ENCODE peak calls at places on chromosomes 16 and 17, in six cellular contexts. X, Q, T, P, H and W are unnamed samples.

GRCh38 chr16:17776888-17777287 is 306.1 kb upstream of the XYLT1 start:
- DNase-seq in T (no peak), Q (no peak), P (no peak), X (no peak), H (no peak), W (no peak)

GRCh38 chr16:13307255-13307654 is 405.9 kb downstream of the SHISA9 start:
- DNase-seq in P (peak), H (no peak), X (no peak), T (no peak), Q (peak), W (no peak)

GRCh38 chr17:15169676-15170075 is 95.5 kb downstream of the PMP22 start:
- DNase-seq in T (peak), P (no peak), H (no peak), Q (peak), X (no peak), W (no peak)

GRCh38 chr16:89409161-89409711 is 81.1 kb downstream of the ANKRD11 start:
- DNase-seq in Q (peak), X (no peak), T (peak), P (peak), H (no peak), W (no peak)

GRCh38 chr17:73957564-73957963 is 245.9 kb upstream of the RPL38 start:
- DNase-seq in Q (no peak), X (no peak), T (no peak), H (no peak), P (no peak), W (no peak)

GRCh38 chr16:50202926-50203624 is 50.0 kb downstream of the TENT4B start:
- DNase-seq in Q (peak), H (no peak), X (no peak), T (peak), P (peak), W (no peak)

GRCh38 chr16:75550211-75550662 is 5.8 kb downstream of the TMEM231 start:
- DNase-seq in T (peak), X (peak), Q (peak), H (no peak), P (peak), W (no peak)

GRCh38 chr16:2085669-2086068 is 37.9 kb downstream of the TSC2 start:
- DNase-seq in Q (no peak), P (no peak), T (no peak), X (no peak), H (no peak), W (no peak)

GRCh38 chr17:45308016-45308365 is 8.8 kb downstream of the MAP3K14 start:
- DNase-seq in Q (no peak), P (peak), H (no peak), X (no peak), T (no peak), W (no peak)

GRCh38 chr16:378821-379182 is 3.0 kb downstream of the PGAP6 start:
- DNase-seq in H (no peak), Q (no peak), X (no peak), T (no peak), P (no peak), W (no peak)

GRCh38 chr16:81513204-81514040 is 68.8 kb downstream of the CMIP start:
- DNase-seq in T (no peak), Q (peak), P (peak), H (peak), X (peak), W (no peak)

GRCh38 chr17:42072323-42073187 is 22.2 kb upstream of the C17orf113 start:
- DNase-seq in T (no peak), X (no peak), H (peak), Q (no peak), P (peak), W (no peak)

GRCh38 chr16:71895679-71896385 is 501 bp downstream of the IST1 start:
- DNase-seq in T (peak), P (peak), X (no peak), H (no peak), Q (peak), W (peak)

GRCh38 chr16:180101-180920 is at the start of gene HBQ1:
- DNase-seq in H (peak), Q (peak), T (no peak), X (peak), P (peak), W (peak)

GRCh38 chr16:11256657-11257130 is 690 bp upstream of the SOCS1 start:
- DNase-seq in T (peak), P (peak), X (peak), H (no peak), Q (peak), W (peak)

DNA sequence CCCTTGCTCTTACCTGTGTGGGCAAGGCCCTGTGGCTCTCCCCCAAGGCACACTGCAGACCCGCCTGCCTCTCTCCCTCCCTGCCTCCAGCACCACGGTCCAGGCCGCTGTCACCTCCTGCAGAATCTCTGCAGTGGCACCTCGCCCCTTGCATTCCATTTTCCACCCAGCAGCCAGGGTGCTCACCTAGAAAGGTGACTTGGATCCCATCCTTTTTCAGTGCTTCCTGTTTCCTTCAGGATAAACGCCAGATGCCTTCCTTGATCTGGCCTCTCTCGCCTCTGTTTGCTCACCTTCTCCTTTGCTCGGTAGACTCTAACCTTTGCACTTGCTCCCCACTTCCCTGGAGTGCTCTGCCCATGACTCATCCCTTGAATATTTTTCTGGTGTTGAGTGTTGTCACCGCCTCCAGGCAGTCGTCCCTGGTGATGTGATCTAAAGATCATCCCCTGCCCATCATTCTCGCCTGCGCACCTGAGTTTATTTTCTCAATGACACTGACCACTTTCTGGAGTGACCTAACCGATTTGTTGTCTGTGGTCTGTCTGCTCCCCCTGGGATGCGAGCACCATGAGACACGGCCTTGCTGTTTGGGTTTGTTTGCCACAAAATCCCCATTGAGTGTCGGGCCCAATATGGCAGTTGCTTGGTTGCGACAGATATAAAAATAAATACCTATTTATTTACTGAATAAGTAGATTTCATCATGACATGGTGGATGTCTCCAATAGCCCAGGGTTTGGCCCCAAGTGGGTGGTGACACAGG is 79.1 kb upstream of the LGALS9 start:
- DNase-seq in H (no peak), T (peak), P (peak), X (peak), Q (no peak), W (no peak)
- H3K14ac ChIP-seq in H (no peak), T (peak), P (peak), X (no peak), Q (peak), W (peak)

DNA sequence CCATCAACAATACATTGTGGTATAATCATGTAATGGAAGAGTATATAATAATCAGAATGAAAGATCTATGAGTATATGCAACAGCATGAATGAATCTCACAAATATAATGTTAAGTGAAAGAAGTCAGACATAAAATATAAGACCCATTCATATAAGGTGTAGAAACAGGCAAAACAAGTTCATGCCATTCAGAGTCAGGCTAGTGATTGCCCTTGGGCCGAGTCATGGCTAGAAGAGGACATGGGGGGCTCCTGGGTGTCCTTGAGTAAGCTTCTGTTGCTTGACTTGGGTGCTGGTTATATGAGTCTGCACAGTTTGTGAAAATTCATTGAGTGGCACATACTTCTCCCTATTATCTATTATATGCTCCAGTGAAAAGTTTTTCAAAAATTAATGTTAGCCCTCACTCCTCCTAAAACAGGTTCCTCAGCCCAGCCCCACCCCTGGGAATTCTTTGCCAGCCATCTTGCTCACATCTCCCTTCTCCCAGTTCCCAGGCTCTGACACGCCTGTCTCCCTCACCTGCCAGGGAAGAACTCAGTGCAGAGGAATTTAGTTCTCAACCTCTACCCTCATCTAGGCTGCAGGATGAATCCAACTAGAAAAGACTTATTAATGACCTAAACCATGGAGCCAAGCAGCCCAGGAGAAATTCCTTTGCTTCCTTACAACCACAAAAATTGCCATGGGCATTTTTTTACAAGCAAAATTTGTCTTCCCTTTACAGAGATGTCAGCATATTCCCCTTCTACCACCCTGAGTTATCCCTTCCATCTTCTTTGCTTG is 52.4 kb upstream of the NFAT5 start:
- DNase-seq in P (peak), H (no peak), Q (no peak), T (peak), X (no peak), W (no peak)
- H2AFZ ChIP-seq in P (no peak), H (peak), Q (no peak), T (peak), X (no peak), W (no peak)

GRCh38 chr17:61005358-61005757 is 327.7 kb downstream of the BCAS3 start:
- DNase-seq in P (no peak), T (no peak), X (no peak), H (no peak), Q (no peak), W (no peak)
- H3K18ac ChIP-seq in P (no peak), T (no peak), X (no peak), H (no peak), Q (no peak), W (no peak)

GRCh38 chr17:43341705-43342600 is 56.8 kb upstream of the ARL4D start:
- DNase-seq in H (no peak), X (no peak), Q (peak), T (peak), P (no peak), W (no peak)

GRCh38 chr17:43334744-43335400 is 63.9 kb upstream of the ARL4D start:
- DNase-seq in Q (no peak), T (no peak), H (no peak), P (no peak), X (no peak), W (no peak)

GRCh38 chr17:43337684-43338428 is 60.9 kb upstream of the ARL4D start:
- DNase-seq in P (peak), T (no peak), H (no peak), X (no peak), Q (no peak), W (no peak)

GRCh38 chr17:43342601-43342905 is 56.2 kb upstream of the ARL4D start:
- DNase-seq in X (no peak), H (no peak), T (no peak), Q (no peak), P (no peak), W (no peak)

GRCh38 chr17:43338886-43339516 is 59.8 kb upstream of the ARL4D start:
- DNase-seq in H (peak), Q (peak), X (peak), P (peak), T (no peak), W (no peak)
- H3K14ac ChIP-seq in H (no peak), Q (no peak), X (no peak), P (no peak), T (no peak), W (no peak)

GRCh38 chr17:721540-721937 is 6.9 kb upstream of the VPS53 start:
- DNase-seq in P (no peak), T (no peak), H (no peak), X (no peak), Q (no peak), W (no peak)
- H2AFZ ChIP-seq in P (no peak), T (no peak), H (no peak), X (no peak), Q (no peak), W (no peak)

GRCh38 chr17:10120749-10121148 is 77.7 kb downstream of the GAS7 start:
- DNase-seq in Q (peak), P (no peak), T (peak), H (no peak), X (no peak), W (no peak)
- H3K18ac ChIP-seq in Q (no peak), P (no peak), T (no peak), H (no peak), X (no peak), W (peak)

GRCh38 chr17:75846701-75847594 is 2.7 kb upstream of the UNC13D start:
- DNase-seq in X (no peak), P (no peak), H (no peak), Q (no peak), T (no peak), W (no peak)
- H3K14ac ChIP-seq in X (no peak), P (no peak), H (no peak), Q (no peak), T (no peak), W (no peak)

DNA sequence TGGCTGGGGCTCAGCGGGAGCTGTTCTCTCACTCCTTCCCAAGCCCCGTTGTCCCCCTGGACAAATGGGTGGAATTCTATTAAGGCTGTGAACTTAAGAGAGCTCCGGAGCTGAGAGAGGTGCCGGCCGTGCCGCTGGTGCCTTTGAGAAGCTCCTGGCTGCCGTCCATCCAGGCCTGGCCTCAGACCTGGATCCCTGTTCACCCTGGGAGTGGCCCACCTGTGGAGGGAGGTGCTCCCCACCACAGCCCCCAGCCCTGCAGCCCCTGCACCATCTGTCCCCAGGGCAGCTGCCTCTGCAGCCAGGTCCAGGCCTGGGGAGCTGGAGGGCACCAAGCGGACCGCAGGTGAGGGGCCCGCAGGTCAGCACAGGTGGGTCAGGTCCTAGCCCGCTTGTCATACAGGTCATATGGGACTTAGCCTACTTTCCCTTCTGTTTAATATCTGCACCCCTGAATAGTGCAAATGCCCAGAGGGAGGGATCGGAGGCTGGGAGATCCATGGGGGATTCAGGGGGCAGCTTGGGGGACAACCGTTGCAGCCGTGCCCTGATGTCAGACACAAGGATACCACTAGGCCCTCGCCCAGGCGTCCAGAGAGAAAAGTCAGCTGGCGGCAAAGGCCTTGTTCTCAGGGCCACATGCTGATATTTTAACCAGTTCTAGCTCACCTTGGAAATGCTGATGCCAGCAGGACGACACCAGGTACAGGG is 15.2 kb upstream of the METRNL start:
- DNase-seq in X (peak), H (no peak), Q (no peak), P (no peak), T (no peak), W (no peak)
- H2AFZ ChIP-seq in X (no peak), H (no peak), Q (no peak), P (no peak), T (no peak), W (no peak)